ENCODE peak calls at places on chromosomes 13 and 19, in six cellular contexts. O is GM04504, N is hippocampal formation, Y is EL, R is glutamatergic neuron, M is ELF-1. P is an unnamed sample.

GRCh38 chr13:112774829-112775565 is 85.2 kb downstream of the ATP11A start:
- DNase-seq in O (no peak), N (no peak), Y (no peak), R (peak), M (no peak), P (no peak)

GRCh38 chr13:28301839-28302238 is 163.5 kb downstream of the PAN3 start:
- DNase-seq in O (no peak), N (no peak), Y (no peak), R (no peak), M (no peak), P (no peak)

GRCh38 chr13:113169277-113170272 is 11.1 kb downstream of the PROZ start:
- DNase-seq in O (no peak), N (no peak), Y (no peak), R (no peak), M (no peak), P (no peak)

GRCh38 chr19:54928299-54928698 is 19.0 kb downstream of the NLRP7 start:
- DNase-seq in O (no peak), N (no peak), Y (no peak), R (no peak), M (no peak), P (no peak)

GRCh38 chr19:5694952-5695648 is 5.0 kb downstream of the RPL36 start:
- DNase-seq in O (no peak), N (no peak), Y (no peak), R (no peak), M (no peak), P (no peak)

GRCh38 chr13:113049521-113049941 is 56.1 kb upstream of the F7 start:
- DNase-seq in O (no peak), N (no peak), Y (no peak), R (peak), M (no peak), P (no peak)

GRCh38 chr13:104854007-104854406 is 1681.5 kb downstream of the EFNB2 start:
- DNase-seq in O (no peak), N (no peak), Y (no peak), R (no peak), M (no peak), P (no peak)

GRCh38 chr13:73929287-73929932 is 204.8 kb downstream of the KLF12 start:
- DNase-seq in O (no peak), N (no peak), Y (no peak), R (no peak), M (no peak), P (no peak)

GRCh38 chr19:55353356-55353802 is 1.1 kb downstream of the COX6B2 start:
- DNase-seq in O (no peak), N (no peak), Y (no peak), R (no peak), M (no peak), P (no peak)

GRCh38 chr19:1266818-1267440 is 2.2 kb upstream of the CIRBP start:
- DNase-seq in O (no peak), N (no peak), Y (peak), R (peak), M (peak), P (peak)

GRCh38 chr13:23268441-23268840 is 87.7 kb downstream of the SGCG start:
- DNase-seq in O (no peak), N (no peak), Y (no peak), R (no peak), M (no peak), P (no peak)

GRCh38 chr19:18733196-18733647 is 49.7 kb downstream of the CRTC1 start:
- DNase-seq in O (no peak), N (no peak), Y (no peak), R (peak), M (peak), P (no peak)

GRCh38 chr19:49425922-49426592 is 869 bp downstream of the GFY start:
- DNase-seq in O (no peak), N (no peak), Y (no peak), R (peak), M (peak), P (no peak)

GRCh38 chr13:111183959-111184684 is 69.0 kb downstream of the ARHGEF7 start:
- DNase-seq in O (no peak), N (no peak), Y (no peak), R (no peak), M (no peak), P (no peak)

GRCh38 chr13:108961542-108962125 is 332.2 kb downstream of the MYO16 start:
- DNase-seq in O (no peak), N (peak), Y (peak), R (no peak), M (peak), P (peak)

GRCh38 chr13:20796791-20797513 is 23.2 kb upstream of the EEF1AKMT1 start:
- DNase-seq in O (no peak), N (no peak), Y (peak), R (no peak), M (no peak), P (no peak)